ENCODE peak calls at places on chromosomes 6 and 20, in ten cellular contexts. B is omental fat pad, N is thoracic aorta, E is esophagus muscularis mucosa, I is Right ventricle myocardium superior, G is NCI-H2029 treated with DMSO at 0.1 percent for 48 hours, O is kidney glomerular epithelial cell, V is AG20443, X is iPS-NIHi11, J is fibroblast of pulmonary artery. W is an unnamed sample.

GRCh38 chr6:15507221-15507620 is 155.6 kb downstream of the DTNBP1 start:
- DNase-seq in E (no peak), G (no peak), O (no peak), V (no peak), X (no peak), J (no peak), N (no peak), I (no peak), B (no peak), W (no peak)

GRCh38 chr6:45310118-45310788 is 17.9 kb upstream of the RUNX2 start:
- DNase-seq in N (no peak), B (no peak), I (no peak), V (no peak), G (no peak), E (no peak), O (no peak), X (no peak), J (no peak), W (peak; percentile 41)

GRCh38 chr6:27290065-27290849 is 21.8 kb downstream of the POM121L2 start:
- DNase-seq in B (no peak), J (peak; percentile 38), N (no peak), G (no peak), X (no peak), O (peak; percentile 49), V (no peak), E (no peak), I (no peak), W (no peak)

GRCh38 chr20:542777-543368 is 717 bp downstream of the CSNK2A1 start:
- DNase-seq in O (no peak), X (peak; percentile 68), E (no peak), B (no peak), N (no peak), V (no peak), G (no peak), J (no peak), I (peak; percentile 49), W (no peak)

GRCh38 chr6:927157-927556 is 234.2 kb upstream of the EXOC2 start:
- DNase-seq in V (no peak), B (no peak), O (no peak), G (no peak), I (no peak), E (peak; percentile 80), J (no peak), X (no peak), N (no peak), W (no peak)

GRCh38 chr6:155461636-155462035 is 6.0 kb upstream of the NOX3 start:
- DNase-seq in X (no peak), I (no peak), N (no peak), B (no peak), O (no peak), V (peak; percentile 54), J (no peak), E (no peak), G (no peak), W (no peak)

GRCh38 chr6:154521412-154521811 is 10.9 kb upstream of the CNKSR3 start:
- DNase-seq in G (no peak), X (no peak), E (no peak), N (no peak), O (no peak), B (no peak), I (no peak), V (no peak), J (no peak), W (no peak)

GRCh38 chr6:156651438-156651837 is 125.7 kb upstream of the ARID1B start:
- DNase-seq in O (no peak), G (no peak), I (no peak), J (no peak), E (peak; percentile 83), B (no peak), X (no peak), N (no peak), V (no peak), W (no peak)

GRCh38 chr6:14226051-14226660 is 108.6 kb downstream of the CD83 start:
- DNase-seq in G (no peak), X (no peak), I (no peak), E (no peak), J (no peak), B (no peak), O (no peak), V (no peak), N (no peak), W (no peak)

GRCh38 chr6:72617721-72618120 is 4.1 kb upstream of the KCNQ5 start:
- DNase-seq in X (no peak), N (no peak), B (no peak), G (no peak), J (no peak), O (no peak), V (no peak), E (no peak), I (no peak), W (no peak)

GRCh38 chr6:16966821-16967817 is 134.7 kb upstream of the STMND1 start:
- DNase-seq in I (no peak), V (no peak), X (no peak), B (no peak), N (no peak), J (no peak), G (no peak), O (peak; percentile 10), E (no peak), W (no peak)

GRCh38 chr20:63537525-63538203 is 488 bp upstream of the PTK6 start:
- DNase-seq in N (no peak), X (peak; percentile 99), G (peak; percentile 28), J (peak; percentile 91), I (peak; percentile 92), V (peak; percentile 94), B (peak; percentile 64), E (peak; percentile 96), O (peak; percentile 64), W (peak; percentile 92)

GRCh38 chr6:140052757-140053729 is 678.6 kb upstream of the CITED2 start:
- DNase-seq in N (no peak), I (no peak), E (no peak), J (peak; percentile 68), G (no peak), V (no peak), O (peak; percentile 34), X (peak; percentile 32), B (no peak), W (no peak)

GRCh38 chr20:46995561-46996142 is 101.0 kb downstream of the EYA2 start:
- DNase-seq in O (no peak), E (no peak), G (no peak), B (no peak), I (no peak), V (no peak), J (no peak), N (no peak), X (no peak), W (no peak)